ENCODE peak calls at places on chromosome 3, in four cellular contexts. I, A, J and X are unnamed samples.

GRCh38 chr3:10822708-10823515 is 6.9 kb downstream of the SLC6A11 start:
- DNase-seq in I (no peak), A (no peak), J (no peak), X (no peak)

GRCh38 chr3:71690222-71690821 is 34.9 kb downstream of the EIF4E3 start:
- DNase-seq in I (no peak), A (no peak), J (no peak), X (no peak)

GRCh38 chr3:13555753-13556152 is 6.8 kb downstream of the FBLN2 start:
- DNase-seq in I (no peak), A (no peak), J (no peak), X (no peak)

GRCh38 chr3:188956839-188957489 is 214.8 kb upstream of the TPRG1 start:
- DNase-seq in I (peak), A (peak), J (no peak), X (no peak)

GRCh38 chr3:195005251-195005620 is 265.7 kb downstream of the XXYLT1 start:
- DNase-seq in I (no peak), A (no peak), J (no peak), X (no peak)

GRCh38 chr3:105359098-105359762 is 7.5 kb upstream of the ALCAM start:
- DNase-seq in I (no peak), A (peak), J (no peak), X (no peak)

GRCh38 chr3:127820871-127821853 is 1.2 kb downstream of the MGLL start:
- DNase-seq in I (no peak), A (peak), J (no peak), X (no peak)

GRCh38 chr3:154421067-154421466 is 8.9 kb downstream of the GPR149 start:
- DNase-seq in I (no peak), A (peak), J (no peak), X (no peak)

GRCh38 chr3:197365621-197366020 is 67.2 kb upstream of the DLG1 start:
- DNase-seq in I (no peak), A (no peak), J (no peak), X (no peak)

GRCh38 chr3:170585008-170585936 is 603 bp downstream of the SLC7A14 start:
- DNase-seq in I (no peak), A (no peak), J (no peak), X (no peak)

GRCh38 chr3:132290833-132291232 is 26.4 kb upstream of the ACP3 start:
- DNase-seq in I (peak), A (peak), J (no peak), X (no peak)

GRCh38 chr3:25156526-25157075 is 271.5 kb upstream of the RARB start:
- DNase-seq in I (peak), A (no peak), J (no peak), X (no peak)

GRCh38 chr3:141266797-141267555 is 35.4 kb downstream of the PXYLP1 start:
- DNase-seq in I (no peak), A (no peak), J (no peak), X (peak)

GRCh38 chr3:40494698-40495097 is 11.1 kb upstream of the ZNF620 start:
- DNase-seq in I (no peak), A (no peak), J (no peak), X (no peak)

GRCh38 chr3:172289583-172289982 is 158.7 kb downstream of the GHSR start:
- DNase-seq in I (no peak), A (no peak), J (no peak), X (no peak)

GRCh38 chr3:115768661-115769060 is 145.4 kb downstream of the GAP43 start:
- DNase-seq in I (no peak), A (no peak), J (no peak), X (no peak)

GRCh38 chr3:74410276-74410941 is 204.1 kb downstream of the CNTN3 start:
- DNase-seq in I (no peak), A (no peak), J (no peak), X (no peak)

GRCh38 chr3:188082040-188082439 is 71.9 kb upstream of the LPP start:
- DNase-seq in I (no peak), A (no peak), J (no peak), X (no peak)

GRCh38 chr3:8371085-8371551 is 130.5 kb upstream of the LMCD1 start:
- DNase-seq in I (peak), A (peak), J (no peak), X (no peak)

GRCh38 chr3:53525765-53526761 is 31.7 kb downstream of the CACNA1D start:
- DNase-seq in I (no peak), A (no peak), J (no peak), X (no peak)

GRCh38 chr3:197031315-197032285 is 2.0 kb upstream of the MELTF start:
- DNase-seq in I (peak), A (peak), J (peak), X (no peak)

GRCh38 chr3:168828014-168828413 is 732.3 kb upstream of the GOLIM4 start:
- DNase-seq in I (no peak), A (no peak), J (no peak), X (no peak)

GRCh38 chr3:188792788-188793187 is 379.0 kb upstream of the TPRG1 start:
- DNase-seq in I (no peak), A (peak), J (no peak), X (peak)

GRCh38 chr3:49839193-49839809 is 17.1 kb downstream of the TRAIP start:
- DNase-seq in I (peak), A (peak), J (peak), X (peak)